ENCODE peak calls at places on chromosomes 13 and 19, in five cellular contexts. A is transverse colon; X is dorsolateral prefrontal cortex; T is AG04449; R is CD4-positive, alpha-beta T cell. D is an unnamed sample.

GRCh38 chr13:60312851-60313505 is 84.0 kb upstream of the TDRD3 start:
- DNase-seq in A (no peak), X (no peak), T (no peak), R (no peak), D (no peak)

GRCh38 chr13:109516196-109516595 is 270.2 kb downstream of the IRS2 start:
- DNase-seq in A (no peak), X (no peak), T (no peak), R (no peak), D (no peak)

GRCh38 chr19:49502866-49503581 is 6.8 kb downstream of the RPS11 start:
- DNase-seq in A (peak), X (no peak), T (no peak), R (peak), D (no peak)

GRCh38 chr13:77036294-77036693 is 9.3 kb upstream of the FBXL3 start:
- DNase-seq in A (no peak), X (no peak), T (no peak), R (no peak), D (no peak)

GRCh38 chr19:18306903-18307681 is 15.8 kb downstream of the LSM4 start:
- DNase-seq in A (no peak), X (no peak), T (no peak), R (peak), D (no peak)

GRCh38 chr13:113726961-113727411 is 32.0 kb upstream of the TMEM255B start:
- DNase-seq in A (no peak), X (no peak), T (no peak), R (no peak), D (no peak)

GRCh38 chr19:31338069-31338767 is 11.0 kb downstream of the TSHZ3 start:
- DNase-seq in A (peak), X (no peak), T (no peak), R (no peak), D (no peak)

GRCh38 chr13:47233734-47234133 is 336.9 kb upstream of the HTR2A start:
- DNase-seq in A (no peak), X (peak), T (no peak), R (no peak), D (no peak)

GRCh38 chr13:27791146-27791900 is 960 bp upstream of the GSX1 start:
- DNase-seq in A (no peak), X (no peak), T (no peak), R (no peak), D (no peak)

GRCh38 chr19:45166723-45167252 is 6.0 kb upstream of the NKPD1 start:
- DNase-seq in A (no peak), X (no peak), T (no peak), R (no peak), D (no peak)

GRCh38 chr19:51034704-51035103 is at the start of gene KLK12:
- DNase-seq in A (no peak), X (no peak), T (no peak), R (no peak), D (no peak)

GRCh38 chr13:66461021-66461420 is 769.1 kb downstream of the PCDH9 start:
- DNase-seq in A (no peak), X (no peak), T (no peak), R (no peak), D (no peak)

GRCh38 chr19:45865269-45865948 is 1.3 kb downstream of the FOXA3 start:
- DNase-seq in A (peak), X (no peak), T (no peak), R (no peak), D (no peak)

GRCh38 chr19:39590265-39590664 is 12.1 kb upstream of the LGALS13 start:
- DNase-seq in A (no peak), X (no peak), T (no peak), R (no peak), D (no peak)

GRCh38 chr13:106377341-106377740 is 158.1 kb downstream of the EFNB2 start:
- DNase-seq in A (no peak), X (no peak), T (no peak), R (no peak), D (no peak)

GRCh38 chr13:59877933-59878332 is 285.8 kb downstream of the DIAPH3 start:
- DNase-seq in A (no peak), X (no peak), T (peak), R (no peak), D (no peak)

GRCh38 chr13:91111476-91112190 is 235.9 kb upstream of the MIR17HG start:
- DNase-seq in A (no peak), X (no peak), T (no peak), R (no peak), D (no peak)

GRCh38 chr19:18499055-18499775 is 22.7 kb downstream of the ELL start:
- DNase-seq in A (no peak), X (no peak), T (no peak), R (no peak), D (no peak)

GRCh38 chr19:35545855-35546381 is 492 bp downstream of the TMEM147 start:
- DNase-seq in A (peak), X (peak), T (no peak), R (peak), D (peak)

GRCh38 chr19:33465371-33465770 is 56.2 kb downstream of the PEPD start:
- DNase-seq in A (no peak), X (no peak), T (no peak), R (no peak), D (no peak)

GRCh38 chr13:49351871-49352270 is 92.0 kb downstream of the CAB39L start:
- DNase-seq in A (no peak), X (no peak), T (peak), R (no peak), D (no peak)

GRCh38 chr13:41064493-41064892 is 3.2 kb downstream of the WBP4 start:
- DNase-seq in A (no peak), X (no peak), T (no peak), R (no peak), D (no peak)

GRCh38 chr13:52848455-52849190 is at the start of gene PCDH8:
- DNase-seq in A (no peak), X (peak), T (no peak), R (no peak), D (no peak)

GRCh38 chr19:1978346-1978894 is 37.1 kb downstream of the BTBD2 start:
- DNase-seq in A (no peak), X (no peak), T (no peak), R (no peak), D (no peak)

GRCh38 chr19:1979017-1979416 is 36.5 kb downstream of the BTBD2 start:
- DNase-seq in A (no peak), X (no peak), T (no peak), R (no peak), D (no peak)

GRCh38 chr19:1980782-1981181 is 34.7 kb downstream of the BTBD2 start:
- DNase-seq in A (no peak), X (no peak), T (no peak), R (no peak), D (no peak)

GRCh38 chr19:1980068-1980467 is 35.4 kb downstream of the BTBD2 start:
- DNase-seq in A (no peak), X (no peak), T (no peak), R (no peak), D (no peak)

GRCh38 chr19:1979642-1980041 is 35.9 kb downstream of the BTBD2 start:
- DNase-seq in A (no peak), X (no peak), T (no peak), R (no peak), D (no peak)
- TF ChIP-seq CTCF in A (no peak), X (no peak), T (no peak), R (no peak), D (no peak)

GRCh38 chr13:99746857-99747710 is 224.5 kb downstream of the ZIC5 start:
- DNase-seq in A (no peak), X (no peak), T (no peak), R (no peak), D (no peak)
- TF ChIP-seq CTCF in A (no peak), X (no peak), T (no peak), R (no peak), D (no peak)

GRCh38 chr13:74270018-74270417 is 135.8 kb upstream of the KLF12 start:
- DNase-seq in A (no peak), X (no peak), T (no peak), R (no peak), D (no peak)
- TF ChIP-seq CTCF in A (no peak), X (no peak), T (no peak), R (no peak), D (no peak)

DNA sequence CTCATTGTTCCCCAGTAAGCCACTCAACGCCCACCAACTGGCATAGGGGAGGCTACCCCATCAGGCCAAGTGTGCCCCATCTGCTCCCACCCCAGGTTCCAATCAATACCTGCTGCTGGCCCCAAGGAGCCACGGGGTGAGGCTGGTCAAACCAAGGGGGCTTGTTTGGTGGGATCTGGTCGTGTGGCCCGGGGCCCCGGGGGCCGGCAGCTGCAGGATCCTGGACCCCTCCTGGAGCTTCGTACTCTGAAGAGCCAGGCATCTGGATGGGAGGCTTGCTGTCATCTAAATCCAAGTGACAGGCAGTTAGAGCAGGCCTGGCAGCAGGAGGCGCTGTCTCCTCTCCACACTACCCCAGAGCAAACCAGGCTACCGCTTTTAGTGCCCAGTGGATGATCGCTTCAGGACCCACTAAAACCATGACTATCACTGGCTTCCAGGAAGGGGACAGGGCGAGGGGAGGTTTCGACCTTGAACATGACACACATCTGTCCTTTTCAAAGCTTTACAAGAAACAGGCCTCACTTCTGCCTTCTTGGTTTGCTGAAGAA is 14.2 kb downstream of the CHERP start:
- DNase-seq in A (no peak), X (no peak), T (no peak), R (peak), D (no peak)
- TF ChIP-seq CTCF in A (no peak), X (no peak), T (no peak), R (peak), D (peak)

DNA sequence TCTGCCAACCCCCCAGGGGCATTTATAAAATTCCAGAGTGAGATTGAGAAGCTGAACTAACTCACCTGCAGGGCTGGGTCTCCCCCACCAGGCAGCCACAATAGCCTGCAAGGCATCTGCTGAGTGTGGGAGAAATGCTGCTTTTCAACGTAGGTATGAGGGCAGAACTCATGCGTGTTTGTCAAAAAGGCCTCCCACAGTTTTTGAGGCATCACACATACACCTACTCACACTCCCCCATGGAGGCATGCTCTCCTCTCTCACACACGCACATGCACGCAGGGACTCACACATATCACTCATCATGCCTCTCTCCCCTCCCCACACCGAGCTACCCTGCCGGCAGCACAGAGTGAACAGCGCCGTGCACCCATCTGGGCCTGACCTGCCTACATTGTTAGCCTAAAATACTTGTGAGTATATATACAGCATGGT is 390.5 kb downstream of the FGF9 start:
- DNase-seq in A (no peak), X (peak), T (no peak), R (peak), D (peak)
- TF ChIP-seq CTCF in A (no peak), X (no peak), T (no peak), R (peak), D (peak)

GRCh38 chr19:41937976-41938375 is 9.7 kb upstream of the ERFL start:
- DNase-seq in A (no peak), X (no peak), T (no peak), R (no peak), D (no peak)
- TF ChIP-seq CTCF in A (no peak), X (no peak), T (no peak), R (no peak), D (no peak)

GRCh38 chr19:7897289-7897688 is 6.4 kb upstream of the MAP2K7 start:
- DNase-seq in A (no peak), X (no peak), T (no peak), R (no peak), D (no peak)

GRCh38 chr19:7899751-7900352 is 3.8 kb upstream of the MAP2K7 start:
- DNase-seq in A (peak), X (no peak), T (no peak), R (no peak), D (no peak)

GRCh38 chr19:7900401-7900870 is 3.2 kb upstream of the MAP2K7 start:
- DNase-seq in A (no peak), X (no peak), T (no peak), R (no peak), D (no peak)

GRCh38 chr19:7900931-7901330 is 2.7 kb upstream of the MAP2K7 start:
- DNase-seq in A (no peak), X (no peak), T (no peak), R (no peak), D (no peak)

GRCh38 chr19:7898967-7899366 is 4.7 kb upstream of the MAP2K7 start:
- DNase-seq in A (peak), X (no peak), T (no peak), R (no peak), D (no peak)
- TF ChIP-seq CTCF in A (no peak), X (no peak), T (no peak), R (no peak), D (no peak)

DNA sequence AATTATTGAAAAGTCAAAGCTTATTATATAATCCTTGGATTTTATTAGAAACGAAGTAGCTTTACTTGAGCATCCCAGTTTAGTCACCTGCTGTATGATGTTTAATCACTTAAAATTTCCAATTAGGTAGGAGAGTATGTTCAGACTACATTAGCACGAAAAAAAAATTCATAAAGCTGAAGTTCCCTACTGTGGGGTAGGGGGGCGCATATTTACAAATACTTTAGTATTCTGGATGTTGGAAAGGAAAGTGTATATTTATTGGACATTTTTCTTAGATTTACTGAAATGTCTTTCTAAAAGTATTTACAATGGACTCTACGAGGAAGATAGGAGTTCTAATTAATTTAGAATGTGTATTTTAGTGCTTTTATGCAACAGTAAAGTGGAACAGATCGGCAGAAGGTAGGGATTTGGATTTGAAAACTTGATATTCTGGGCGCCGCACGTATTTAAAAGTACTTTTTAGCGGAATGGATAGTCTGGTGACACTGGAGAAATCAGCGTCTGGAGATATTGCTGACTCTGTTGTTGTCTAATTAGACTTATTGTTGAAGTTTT is 1.9 kb downstream of the CDK8 start:
- DNase-seq in A (no peak), X (no peak), T (no peak), R (no peak), D (no peak)
- TF ChIP-seq CTCF in A (no peak), X (no peak), T (no peak), R (no peak), D (peak)

GRCh38 chr13:94710081-94710809 is 2.1 kb downstream of the SOX21 start:
- DNase-seq in A (no peak), X (no peak), T (no peak), R (no peak), D (no peak)

GRCh38 chr13:94707400-94708021 is 4.8 kb downstream of the SOX21 start:
- DNase-seq in A (no peak), X (no peak), T (no peak), R (no peak), D (no peak)

GRCh38 chr13:94708031-94708571 is 4.2 kb downstream of the SOX21 start:
- DNase-seq in A (no peak), X (peak), T (no peak), R (no peak), D (no peak)

GRCh38 chr13:94710881-94711560 is 1.3 kb downstream of the SOX21 start:
- DNase-seq in A (no peak), X (no peak), T (no peak), R (no peak), D (peak)

GRCh38 chr13:94708971-94709614 is 3.3 kb downstream of the SOX21 start:
- DNase-seq in A (no peak), X (no peak), T (no peak), R (no peak), D (no peak)
- TF ChIP-seq CTCF in A (no peak), X (no peak), T (no peak), R (no peak), D (no peak)

DNA sequence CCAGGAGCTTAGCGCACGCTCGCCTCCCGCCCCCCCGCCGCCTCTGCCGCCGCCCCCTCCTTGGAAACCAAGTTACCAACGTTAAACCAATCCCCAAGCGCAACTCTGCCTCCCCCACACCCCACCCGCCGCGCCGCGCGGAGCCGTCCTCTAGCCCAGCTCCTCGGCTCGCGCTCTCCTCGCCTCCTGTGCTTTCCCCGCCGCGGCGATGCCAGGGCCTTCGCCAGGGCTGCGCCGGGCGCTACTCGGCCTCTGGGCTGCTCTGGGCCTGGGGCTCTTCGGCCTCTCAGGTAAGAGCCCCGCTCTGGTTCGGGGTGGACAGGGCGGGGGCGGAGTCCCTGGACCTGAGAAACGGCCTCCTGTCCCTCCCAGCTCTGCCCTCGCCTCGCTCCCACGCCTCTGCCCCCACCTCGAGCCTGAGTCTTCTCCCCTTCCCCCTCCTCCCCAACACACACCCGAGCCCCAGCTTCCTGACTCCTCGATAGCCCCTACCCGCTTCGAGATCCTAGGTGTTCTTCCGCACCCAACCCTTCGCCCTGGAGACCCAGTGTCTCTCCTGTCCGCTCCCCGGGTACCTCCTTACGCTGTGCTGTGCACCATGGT is at the start of gene ICAM5:
- DNase-seq in A (peak), X (peak), T (no peak), R (no peak), D (no peak)
- TF ChIP-seq CTCF in A (no peak), X (no peak), T (no peak), R (no peak), D (no peak)

D was measured in GM10248.